ENCODE peak calls at places on chromosomes 11 and 22, in seven cellular contexts. U is H1, N is mesendoderm, Z is mesenchymal stem cell, G is H9, K is IMR-90, P is trophoblast cell. J is an unnamed sample.

GRCh38 chr11:125402436-125402835 is 93.6 kb downstream of the FEZ1 start:
- DNase-seq in U (no peak), N (no peak), Z (peak), G (no peak), K (peak), P (no peak), J (no peak)

GRCh38 chr11:19519912-19520641 is 192.6 kb upstream of the NAV2 start:
- DNase-seq in U (no peak), N (no peak), Z (peak), G (no peak), K (no peak), P (no peak), J (peak)

GRCh38 chr11:27317751-27318150 is 45.3 kb downstream of the CCDC34 start:
- DNase-seq in U (no peak), N (peak), Z (peak), G (no peak), K (peak), P (no peak), J (no peak)

GRCh38 chr11:47861762-47862161 is 13.6 kb upstream of the NUP160 start:
- DNase-seq in U (no peak), N (no peak), Z (peak), G (no peak), K (peak), P (peak), J (no peak)

GRCh38 chr11:72724021-72724561 is 28.1 kb downstream of the ARAP1 start:
- DNase-seq in U (no peak), N (no peak), Z (no peak), G (no peak), K (no peak), P (no peak), J (no peak)

GRCh38 chr11:111443640-111444039 is 64.6 kb upstream of the POU2AF1 start:
- DNase-seq in U (no peak), N (no peak), Z (no peak), G (no peak), K (no peak), P (no peak), J (no peak)

GRCh38 chr11:38865922-38866321 is 2267.9 kb upstream of the RAG2 start:
- DNase-seq in U (no peak), N (no peak), Z (no peak), G (no peak), K (no peak), P (no peak), J (no peak)

GRCh38 chr11:82775736-82776346 is 42.2 kb upstream of the FAM181B start:
- DNase-seq in U (peak), N (peak), Z (peak), G (peak), K (peak), P (peak), J (no peak)

GRCh38 chr11:4991066-4991465 is 3.6 kb upstream of the OR51L1 start:
- DNase-seq in U (no peak), N (peak), Z (no peak), G (no peak), K (peak), P (no peak), J (no peak)

GRCh38 chr11:6943131-6943530 is 16.9 kb downstream of the ZNF215 start:
- DNase-seq in U (no peak), N (no peak), Z (no peak), G (no peak), K (peak), P (no peak), J (no peak)
- H3K4me2 ChIP-seq in U (no peak), N (no peak), Z (no peak), G (no peak), K (no peak), P (no peak), J (no peak)

DNA sequence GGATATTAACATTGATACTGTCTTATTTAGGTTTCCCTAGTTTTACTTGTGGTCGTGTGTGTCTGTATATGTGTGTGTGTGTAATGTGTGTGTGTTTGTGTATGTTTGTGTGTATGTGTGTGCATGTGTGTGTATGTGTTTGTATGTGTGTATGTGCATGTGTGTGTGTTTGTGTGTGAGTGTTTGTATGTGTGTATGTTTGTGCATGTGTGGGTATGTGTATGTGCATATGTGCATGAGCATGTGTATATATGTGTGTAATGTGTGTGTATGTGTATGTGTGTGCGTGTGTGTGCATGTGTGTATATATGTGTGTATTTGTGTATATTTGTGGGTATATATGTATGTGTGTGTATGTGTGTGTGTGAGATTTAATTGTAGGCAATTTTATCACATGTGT is 17.3 kb upstream of the DNAL4 start:
- DNase-seq in U (no peak), N (no peak), Z (no peak), G (no peak), K (no peak), P (no peak), J (no peak)
- H3K4ac ChIP-seq in U (no peak), N (no peak), Z (no peak), G (no peak), K (no peak), P (no peak), J (no peak)

GRCh38 chr11:10204021-10204420 is 90.0 kb downstream of the SBF2 start:
- DNase-seq in U (no peak), N (no peak), Z (no peak), G (no peak), K (no peak), P (no peak), J (no peak)

GRCh38 chr11:10211470-10211869 is 82.5 kb downstream of the SBF2 start:
- DNase-seq in U (no peak), N (no peak), Z (no peak), G (no peak), K (no peak), P (no peak), J (no peak)

GRCh38 chr11:10205928-10206327 is 88.1 kb downstream of the SBF2 start:
- DNase-seq in U (no peak), N (peak), Z (no peak), G (no peak), K (no peak), P (no peak), J (no peak)

GRCh38 chr11:10208045-10208674 is 85.9 kb downstream of the SBF2 start:
- DNase-seq in U (no peak), N (peak), Z (peak), G (no peak), K (peak), P (peak), J (peak)
- H3K27ac ChIP-seq in U (no peak), N (no peak), Z (no peak), G (no peak), K (peak), P (no peak), J (no peak)

GRCh38 chr22:45302047-45302446 is 7.7 kb upstream of the FAM118A start:
- DNase-seq in U (no peak), N (no peak), Z (peak), G (no peak), K (peak), P (peak), J (no peak)
- H3K4me2 ChIP-seq in U (no peak), N (no peak), Z (no peak), G (no peak), K (peak), P (no peak), J (no peak)

DNA sequence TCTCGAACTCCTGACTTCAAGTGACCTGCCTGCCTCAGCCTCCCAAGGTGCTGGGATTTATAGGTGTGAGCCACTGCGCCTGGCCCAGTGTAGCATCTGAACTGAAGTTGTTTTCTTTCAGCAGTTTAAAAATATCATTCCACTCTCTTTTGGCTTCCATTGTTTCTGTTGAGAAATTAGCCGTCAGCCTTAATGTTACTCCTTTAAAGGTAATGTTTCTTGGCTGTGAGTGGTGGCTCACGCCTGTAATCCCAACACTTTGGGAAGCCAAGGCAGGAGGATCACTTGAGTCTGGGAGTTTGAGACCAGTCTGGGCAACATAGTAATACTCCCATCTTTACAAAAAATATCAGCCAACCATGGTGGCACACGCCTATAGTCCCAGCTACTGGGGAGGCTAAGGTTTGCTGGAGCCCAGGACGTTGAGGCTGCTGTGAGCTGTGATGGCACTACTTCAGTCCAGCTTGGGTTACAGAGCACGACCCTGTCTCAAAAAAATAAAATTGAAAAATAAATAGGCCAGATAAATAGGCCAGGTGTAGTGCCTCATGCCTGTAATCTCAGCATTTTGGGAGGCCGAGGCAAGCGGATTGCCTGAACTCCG is 25.9 kb downstream of the MCAM start:
- DNase-seq in U (no peak), N (no peak), Z (no peak), G (no peak), K (no peak), P (no peak), J (no peak)
- H3K4ac ChIP-seq in U (no peak), N (no peak), Z (no peak), G (no peak), K (no peak), P (no peak), J (no peak)

DNA sequence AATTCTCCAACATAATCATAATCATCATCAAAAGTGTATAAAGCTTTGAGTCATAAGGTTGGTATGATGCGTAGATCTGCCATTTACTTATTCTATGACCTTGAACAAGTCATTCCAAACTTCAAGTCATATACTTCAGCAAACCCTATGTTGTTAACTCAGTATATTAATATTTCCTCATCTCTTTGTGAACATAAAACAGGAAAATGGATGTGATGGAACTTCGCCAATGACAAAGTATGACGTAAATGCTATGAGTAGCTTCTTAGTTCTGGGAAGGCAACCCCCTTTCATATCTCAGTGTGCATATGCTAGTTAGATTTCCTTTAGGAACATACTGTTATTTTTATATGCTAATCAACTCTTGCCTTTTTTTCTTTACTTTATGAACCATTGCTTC is 102.7 kb upstream of the ANO3 start:
- DNase-seq in U (no peak), N (no peak), Z (peak), G (no peak), K (peak), P (no peak), J (no peak)
- H3K27ac ChIP-seq in U (no peak), N (no peak), Z (peak), G (no peak), K (peak), P (no peak), J (no peak)